ENCODE peak calls at places on chromosomes 16 and 17, in nine cellular contexts. P, J, K, W, T, S, G, A and O are unnamed samples.

GRCh38 chr17:41418116-41418860 is 6.1 kb downstream of the KRT37 start:
- DNase-seq in T (no peak), K (no peak), S (no peak), G (no peak), W (no peak), J (no peak), A (no peak), P (no peak), O (no peak)

GRCh38 chr17:50169881-50170459 is 4.2 kb downstream of the SGCA start:
- DNase-seq in G (no peak), A (no peak), S (no peak), T (no peak), W (no peak), J (no peak), P (no peak), K (no peak), O (no peak)

GRCh38 chr17:82219753-82220709 is 7.4 kb upstream of the CCDC57 start:
- DNase-seq in W (no peak), P (no peak), G (no peak), T (no peak), A (no peak), S (no peak), J (no peak), K (no peak), O (no peak)

GRCh38 chr16:68608330-68608729 is 36.8 kb upstream of the CDH3 start:
- DNase-seq in P (no peak), J (no peak), K (no peak), S (no peak), G (no peak), W (no peak), T (no peak), A (no peak), O (no peak)

GRCh38 chr16:80027007-80027965 is 426.7 kb upstream of the MAF start:
- DNase-seq in K (peak), A (peak), G (no peak), T (peak), P (no peak), W (peak), J (peak), S (no peak), O (peak)

GRCh38 chr17:10547351-10547750 is 2.1 kb downstream of the MYH2 start:
- DNase-seq in W (no peak), T (no peak), P (no peak), K (no peak), A (no peak), S (no peak), G (no peak), J (no peak), O (no peak)

GRCh38 chr17:69134112-69134511 is 7.6 kb downstream of the ABCA6 start:
- DNase-seq in G (no peak), W (no peak), J (no peak), P (no peak), S (no peak), A (no peak), K (no peak), T (no peak), O (no peak)

GRCh38 chr17:71349908-71350600 is 770.8 kb upstream of the SOX9 start:
- DNase-seq in A (peak), P (no peak), J (no peak), G (no peak), W (no peak), K (no peak), S (no peak), T (no peak), O (no peak)

GRCh38 chr16:89785523-89786155 is 30.8 kb downstream of the FANCA start:
- DNase-seq in J (peak), K (no peak), A (no peak), G (no peak), T (no peak), S (no peak), W (no peak), P (no peak), O (no peak)

GRCh38 chr17:48052956-48053757 is 5.0 kb downstream of the NFE2L1 start:
- DNase-seq in T (no peak), K (no peak), P (no peak), A (peak), W (peak), G (peak), J (no peak), S (peak), O (peak)

GRCh38 chr17:40854175-40854814 is 12.7 kb downstream of the KRT12 start:
- DNase-seq in J (no peak), A (peak), K (no peak), G (no peak), P (no peak), T (no peak), S (no peak), W (peak), O (no peak)

GRCh38 chr17:39928868-39929651 is 1.5 kb downstream of the LRRC3C start:
- DNase-seq in G (no peak), P (no peak), A (peak), W (peak), K (no peak), S (no peak), J (no peak), T (no peak), O (no peak)

GRCh38 chr16:23131036-23131435 is 18.2 kb downstream of the USP31 start:
- DNase-seq in P (no peak), J (no peak), A (no peak), S (no peak), K (no peak), W (no peak), G (no peak), T (no peak), O (no peak)

GRCh38 chr17:18281815-18282214 is 21.4 kb downstream of the MIEF2 start:
- DNase-seq in J (no peak), S (no peak), T (no peak), W (no peak), G (no peak), A (no peak), K (no peak), P (no peak), O (no peak)

GRCh38 chr17:19002805-19003542 is 1.6 kb downstream of the FAM83G start:
- DNase-seq in J (no peak), G (no peak), P (no peak), K (no peak), S (no peak), T (no peak), W (peak), A (peak), O (no peak)

GRCh38 chr17:61492759-61493526 is 40.7 kb downstream of the TBX4 start:
- DNase-seq in G (no peak), K (no peak), T (no peak), P (no peak), S (no peak), A (no peak), W (no peak), J (no peak), O (no peak)

GRCh38 chr16:27355610-27356009 is 41.8 kb downstream of the IL4R start:
- DNase-seq in W (no peak), S (no peak), P (no peak), A (peak), T (peak), K (no peak), J (no peak), G (no peak), O (peak)

GRCh38 chr16:89557230-89557935 is 3.1 kb upstream of the RPL13 start:
- DNase-seq in K (no peak), G (peak), J (peak), W (peak), P (no peak), A (peak), T (peak), S (no peak), O (peak)

GRCh38 chr17:1870592-1870991 is 40.8 kb downstream of the RPA1 start:
- DNase-seq in G (no peak), P (no peak), W (no peak), T (no peak), S (no peak), K (no peak), J (no peak), A (peak), O (no peak)

GRCh38 chr17:59234631-59235030 is 14.3 kb downstream of the GDPD1 start:
- DNase-seq in G (peak), S (no peak), P (peak), W (no peak), T (no peak), A (no peak), K (no peak), J (no peak), O (no peak)